ENCODE peak calls at places on chromosomes 1 and 21, in nine cellular contexts. One of them, this sample, is unnamed.

GRCh38 chr21:42941696-42942085 is 16.3 kb upstream of the ERVH48-1 start:
- DNase-seq in naive thymus-derived CD4-positive, alpha-beta T cell: no peak
- DNase-seq in foreskin fibroblast: no peak
- DNase-seq in cardiac fibroblast: no peak
- DNase-seq in stomach: no peak
- DNase-seq in naive B cell: no peak
- DNase-seq in hippocampal formation: no peak
- DNase-seq in stimulated activated effector memory CD8-positive, alpha-beta T cell treated with anti-CD3 and anti-CD28 coated beads, Interleukin-12 subunit alpha, Interleukin-12 subunit beta, amount 100 ng/mL, for 72 hours: no peak
- DNase-seq in M059J: no peak
- DNase-seq in this sample: no peak

GRCh38 chr1:86200901-86201300 is 44.3 kb upstream of the COL24A1 start:
- DNase-seq in M059J: peak
- DNase-seq in hippocampal formation: no peak
- DNase-seq in foreskin fibroblast: no peak
- DNase-seq in stimulated activated effector memory CD8-positive, alpha-beta T cell treated with anti-CD3 and anti-CD28 coated beads, Interleukin-12 subunit alpha, Interleukin-12 subunit beta, amount 100 ng/mL, for 72 hours: no peak
- DNase-seq in naive thymus-derived CD4-positive, alpha-beta T cell: no peak
- DNase-seq in naive B cell: no peak
- DNase-seq in stomach: no peak
- DNase-seq in cardiac fibroblast: no peak
- DNase-seq in this sample: no peak

GRCh38 chr1:233905416-233906051 is 1.1 kb downstream of the SLC35F3 start:
- DNase-seq in foreskin fibroblast: no peak
- DNase-seq in naive B cell: no peak
- DNase-seq in stomach: no peak
- DNase-seq in stimulated activated effector memory CD8-positive, alpha-beta T cell treated with anti-CD3 and anti-CD28 coated beads, Interleukin-12 subunit alpha, Interleukin-12 subunit beta, amount 100 ng/mL, for 72 hours: no peak
- DNase-seq in M059J: no peak
- DNase-seq in hippocampal formation: no peak
- DNase-seq in cardiac fibroblast: no peak
- DNase-seq in naive thymus-derived CD4-positive, alpha-beta T cell: no peak
- DNase-seq in this sample: no peak

GRCh38 chr1:238581332-238581731 is 690.6 kb upstream of the ZP4 start:
- DNase-seq in hippocampal formation: no peak
- DNase-seq in foreskin fibroblast: no peak
- DNase-seq in cardiac fibroblast: no peak
- DNase-seq in naive B cell: no peak
- DNase-seq in stomach: no peak
- DNase-seq in M059J: peak
- DNase-seq in stimulated activated effector memory CD8-positive, alpha-beta T cell treated with anti-CD3 and anti-CD28 coated beads, Interleukin-12 subunit alpha, Interleukin-12 subunit beta, amount 100 ng/mL, for 72 hours: no peak
- DNase-seq in naive thymus-derived CD4-positive, alpha-beta T cell: no peak
- DNase-seq in this sample: no peak

GRCh38 chr1:30763654-30764248 is 6.2 kb upstream of the LAPTM5 start:
- DNase-seq in naive thymus-derived CD4-positive, alpha-beta T cell: no peak
- DNase-seq in M059J: peak
- DNase-seq in naive B cell: no peak
- DNase-seq in hippocampal formation: peak
- DNase-seq in stimulated activated effector memory CD8-positive, alpha-beta T cell treated with anti-CD3 and anti-CD28 coated beads, Interleukin-12 subunit alpha, Interleukin-12 subunit beta, amount 100 ng/mL, for 72 hours: no peak
- DNase-seq in stomach: no peak
- DNase-seq in cardiac fibroblast: peak
- DNase-seq in foreskin fibroblast: peak
- DNase-seq in this sample: peak

GRCh38 chr1:4467241-4467640 is 187.2 kb upstream of the AJAP1 start:
- DNase-seq in stomach: no peak
- DNase-seq in stimulated activated effector memory CD8-positive, alpha-beta T cell treated with anti-CD3 and anti-CD28 coated beads, Interleukin-12 subunit alpha, Interleukin-12 subunit beta, amount 100 ng/mL, for 72 hours: no peak
- DNase-seq in cardiac fibroblast: no peak
- DNase-seq in naive thymus-derived CD4-positive, alpha-beta T cell: no peak
- DNase-seq in M059J: no peak
- DNase-seq in foreskin fibroblast: no peak
- DNase-seq in hippocampal formation: no peak
- DNase-seq in naive B cell: no peak
- DNase-seq in this sample: no peak

GRCh38 chr1:157399343-157399983 is 152.9 kb downstream of the FCRL5 start:
- DNase-seq in foreskin fibroblast: no peak
- DNase-seq in hippocampal formation: no peak
- DNase-seq in naive B cell: no peak
- DNase-seq in cardiac fibroblast: no peak
- DNase-seq in stomach: no peak
- DNase-seq in stimulated activated effector memory CD8-positive, alpha-beta T cell treated with anti-CD3 and anti-CD28 coated beads, Interleukin-12 subunit alpha, Interleukin-12 subunit beta, amount 100 ng/mL, for 72 hours: peak
- DNase-seq in M059J: no peak
- DNase-seq in naive thymus-derived CD4-positive, alpha-beta T cell: no peak
- DNase-seq in this sample: no peak

GRCh38 chr1:85998105-85998504 is 158.5 kb downstream of the COL24A1 start:
- DNase-seq in hippocampal formation: no peak
- DNase-seq in naive B cell: no peak
- DNase-seq in naive thymus-derived CD4-positive, alpha-beta T cell: no peak
- DNase-seq in stomach: no peak
- DNase-seq in M059J: no peak
- DNase-seq in cardiac fibroblast: peak
- DNase-seq in foreskin fibroblast: no peak
- DNase-seq in stimulated activated effector memory CD8-positive, alpha-beta T cell treated with anti-CD3 and anti-CD28 coated beads, Interleukin-12 subunit alpha, Interleukin-12 subunit beta, amount 100 ng/mL, for 72 hours: no peak
- DNase-seq in this sample: no peak

GRCh38 chr1:154427173-154428139 is 22.3 kb downstream of the IL6R start:
- DNase-seq in cardiac fibroblast: peak
- DNase-seq in naive B cell: no peak
- DNase-seq in stomach: peak
- DNase-seq in foreskin fibroblast: no peak
- DNase-seq in stimulated activated effector memory CD8-positive, alpha-beta T cell treated with anti-CD3 and anti-CD28 coated beads, Interleukin-12 subunit alpha, Interleukin-12 subunit beta, amount 100 ng/mL, for 72 hours: no peak
- DNase-seq in naive thymus-derived CD4-positive, alpha-beta T cell: no peak
- DNase-seq in hippocampal formation: no peak
- DNase-seq in M059J: peak
- DNase-seq in this sample: peak

GRCh38 chr1:21855257-21856096 is 43.4 kb downstream of the LDLRAD2 start:
- DNase-seq in naive thymus-derived CD4-positive, alpha-beta T cell: no peak
- DNase-seq in foreskin fibroblast: no peak
- DNase-seq in stomach: no peak
- DNase-seq in naive B cell: no peak
- DNase-seq in stimulated activated effector memory CD8-positive, alpha-beta T cell treated with anti-CD3 and anti-CD28 coated beads, Interleukin-12 subunit alpha, Interleukin-12 subunit beta, amount 100 ng/mL, for 72 hours: no peak
- DNase-seq in hippocampal formation: no peak
- DNase-seq in cardiac fibroblast: no peak
- DNase-seq in M059J: peak
- DNase-seq in this sample: no peak

GRCh38 chr1:230977781-230978490 is 725 bp downstream of the TTC13 start:
- DNase-seq in naive B cell: peak
- DNase-seq in stimulated activated effector memory CD8-positive, alpha-beta T cell treated with anti-CD3 and anti-CD28 coated beads, Interleukin-12 subunit alpha, Interleukin-12 subunit beta, amount 100 ng/mL, for 72 hours: peak
- DNase-seq in naive thymus-derived CD4-positive, alpha-beta T cell: no peak
- DNase-seq in hippocampal formation: peak
- DNase-seq in cardiac fibroblast: peak
- DNase-seq in stomach: peak
- DNase-seq in M059J: peak
- DNase-seq in foreskin fibroblast: no peak
- DNase-seq in this sample: peak

GRCh38 chr1:9279172-9279840 is 13.4 kb upstream of the SPSB1 start:
- DNase-seq in naive B cell: no peak
- DNase-seq in stomach: no peak
- DNase-seq in naive thymus-derived CD4-positive, alpha-beta T cell: no peak
- DNase-seq in foreskin fibroblast: no peak
- DNase-seq in stimulated activated effector memory CD8-positive, alpha-beta T cell treated with anti-CD3 and anti-CD28 coated beads, Interleukin-12 subunit alpha, Interleukin-12 subunit beta, amount 100 ng/mL, for 72 hours: no peak
- DNase-seq in hippocampal formation: no peak
- DNase-seq in M059J: no peak
- DNase-seq in cardiac fibroblast: no peak
- DNase-seq in this sample: peak

GRCh38 chr1:82932207-82932606 is 1066.7 kb downstream of the TTLL7 start:
- DNase-seq in stomach: no peak
- DNase-seq in naive thymus-derived CD4-positive, alpha-beta T cell: no peak
- DNase-seq in stimulated activated effector memory CD8-positive, alpha-beta T cell treated with anti-CD3 and anti-CD28 coated beads, Interleukin-12 subunit alpha, Interleukin-12 subunit beta, amount 100 ng/mL, for 72 hours: no peak
- DNase-seq in foreskin fibroblast: no peak
- DNase-seq in cardiac fibroblast: no peak
- DNase-seq in naive B cell: no peak
- DNase-seq in hippocampal formation: no peak
- DNase-seq in M059J: no peak
- DNase-seq in this sample: no peak

GRCh38 chr1:11341881-11342552 is 69.0 kb downstream of the UBIAD1 start:
- DNase-seq in naive B cell: no peak
- DNase-seq in foreskin fibroblast: no peak
- DNase-seq in cardiac fibroblast: no peak
- DNase-seq in hippocampal formation: no peak
- DNase-seq in naive thymus-derived CD4-positive, alpha-beta T cell: no peak
- DNase-seq in M059J: no peak
- DNase-seq in stimulated activated effector memory CD8-positive, alpha-beta T cell treated with anti-CD3 and anti-CD28 coated beads, Interleukin-12 subunit alpha, Interleukin-12 subunit beta, amount 100 ng/mL, for 72 hours: no peak
- DNase-seq in stomach: no peak
- DNase-seq in this sample: no peak

GRCh38 chr1:175620380-175620779 is 123.0 kb downstream of the TNR start:
- DNase-seq in cardiac fibroblast: no peak
- DNase-seq in stomach: no peak
- DNase-seq in M059J: no peak
- DNase-seq in naive thymus-derived CD4-positive, alpha-beta T cell: no peak
- DNase-seq in naive B cell: no peak
- DNase-seq in foreskin fibroblast: no peak
- DNase-seq in stimulated activated effector memory CD8-positive, alpha-beta T cell treated with anti-CD3 and anti-CD28 coated beads, Interleukin-12 subunit alpha, Interleukin-12 subunit beta, amount 100 ng/mL, for 72 hours: no peak
- DNase-seq in hippocampal formation: no peak
- DNase-seq in this sample: no peak

GRCh38 chr1:85894651-85895050 is 186.4 kb upstream of the ZNHIT6 start:
- DNase-seq in hippocampal formation: no peak
- DNase-seq in stimulated activated effector memory CD8-positive, alpha-beta T cell treated with anti-CD3 and anti-CD28 coated beads, Interleukin-12 subunit alpha, Interleukin-12 subunit beta, amount 100 ng/mL, for 72 hours: no peak
- DNase-seq in cardiac fibroblast: peak
- DNase-seq in naive thymus-derived CD4-positive, alpha-beta T cell: no peak
- DNase-seq in M059J: peak
- DNase-seq in stomach: no peak
- DNase-seq in foreskin fibroblast: peak
- DNase-seq in naive B cell: no peak
- DNase-seq in this sample: no peak

GRCh38 chr1:199173356-199173755 is 534.5 kb downstream of the PTPRC start:
- DNase-seq in M059J: peak
- DNase-seq in foreskin fibroblast: no peak
- DNase-seq in hippocampal formation: no peak
- DNase-seq in stimulated activated effector memory CD8-positive, alpha-beta T cell treated with anti-CD3 and anti-CD28 coated beads, Interleukin-12 subunit alpha, Interleukin-12 subunit beta, amount 100 ng/mL, for 72 hours: no peak
- DNase-seq in naive B cell: peak
- DNase-seq in stomach: no peak
- DNase-seq in naive thymus-derived CD4-positive, alpha-beta T cell: peak
- DNase-seq in cardiac fibroblast: no peak
- DNase-seq in this sample: no peak

GRCh38 chr1:20184997-20185833 is 681 bp upstream of the UBXN10 start:
- DNase-seq in foreskin fibroblast: no peak
- DNase-seq in cardiac fibroblast: no peak
- DNase-seq in naive B cell: no peak
- DNase-seq in stomach: no peak
- DNase-seq in hippocampal formation: no peak
- DNase-seq in naive thymus-derived CD4-positive, alpha-beta T cell: peak
- DNase-seq in stimulated activated effector memory CD8-positive, alpha-beta T cell treated with anti-CD3 and anti-CD28 coated beads, Interleukin-12 subunit alpha, Interleukin-12 subunit beta, amount 100 ng/mL, for 72 hours: peak
- DNase-seq in M059J: no peak
- DNase-seq in this sample: no peak

GRCh38 chr1:28796321-28797213 is 15.4 kb upstream of the OPRD1 start:
- DNase-seq in M059J: no peak
- DNase-seq in naive B cell: no peak
- DNase-seq in cardiac fibroblast: peak
- DNase-seq in foreskin fibroblast: no peak
- DNase-seq in stomach: no peak
- DNase-seq in stimulated activated effector memory CD8-positive, alpha-beta T cell treated with anti-CD3 and anti-CD28 coated beads, Interleukin-12 subunit alpha, Interleukin-12 subunit beta, amount 100 ng/mL, for 72 hours: no peak
- DNase-seq in hippocampal formation: no peak
- DNase-seq in naive thymus-derived CD4-positive, alpha-beta T cell: no peak
- DNase-seq in this sample: no peak

GRCh38 chr1:15723631-15724246 is 12.3 kb upstream of the SLC25A34 start:
- DNase-seq in cardiac fibroblast: no peak
- DNase-seq in naive B cell: no peak
- DNase-seq in naive thymus-derived CD4-positive, alpha-beta T cell: no peak
- DNase-seq in foreskin fibroblast: no peak
- DNase-seq in stomach: no peak
- DNase-seq in stimulated activated effector memory CD8-positive, alpha-beta T cell treated with anti-CD3 and anti-CD28 coated beads, Interleukin-12 subunit alpha, Interleukin-12 subunit beta, amount 100 ng/mL, for 72 hours: no peak
- DNase-seq in M059J: no peak
- DNase-seq in hippocampal formation: no peak
- DNase-seq in this sample: no peak

GRCh38 chr1:71587961-71588360 is 507.1 kb upstream of the ZRANB2 start:
- DNase-seq in foreskin fibroblast: peak
- DNase-seq in stomach: no peak
- DNase-seq in naive B cell: no peak
- DNase-seq in naive thymus-derived CD4-positive, alpha-beta T cell: no peak
- DNase-seq in M059J: no peak
- DNase-seq in hippocampal formation: no peak
- DNase-seq in stimulated activated effector memory CD8-positive, alpha-beta T cell treated with anti-CD3 and anti-CD28 coated beads, Interleukin-12 subunit alpha, Interleukin-12 subunit beta, amount 100 ng/mL, for 72 hours: no peak
- DNase-seq in cardiac fibroblast: peak
- DNase-seq in this sample: no peak

GRCh38 chr1:113912594-113913311 is 7.6 kb downstream of the DCLRE1B start:
- DNase-seq in naive B cell: no peak
- DNase-seq in naive thymus-derived CD4-positive, alpha-beta T cell: no peak
- DNase-seq in stomach: no peak
- DNase-seq in hippocampal formation: no peak
- DNase-seq in foreskin fibroblast: peak
- DNase-seq in cardiac fibroblast: peak
- DNase-seq in stimulated activated effector memory CD8-positive, alpha-beta T cell treated with anti-CD3 and anti-CD28 coated beads, Interleukin-12 subunit alpha, Interleukin-12 subunit beta, amount 100 ng/mL, for 72 hours: no peak
- DNase-seq in M059J: peak
- DNase-seq in this sample: no peak

GRCh38 chr21:46322351-46323226 is 1.1 kb downstream of the C21orf58 start:
- DNase-seq in stomach: no peak
- DNase-seq in naive thymus-derived CD4-positive, alpha-beta T cell: no peak
- DNase-seq in foreskin fibroblast: peak
- DNase-seq in hippocampal formation: no peak
- DNase-seq in stimulated activated effector memory CD8-positive, alpha-beta T cell treated with anti-CD3 and anti-CD28 coated beads, Interleukin-12 subunit alpha, Interleukin-12 subunit beta, amount 100 ng/mL, for 72 hours: peak
- DNase-seq in M059J: peak
- DNase-seq in naive B cell: no peak
- DNase-seq in cardiac fibroblast: peak
- DNase-seq in this sample: peak

GRCh38 chr1:65512967-65513777 is 92.7 kb downstream of the LEPR start:
- DNase-seq in M059J: peak
- DNase-seq in hippocampal formation: no peak
- DNase-seq in stimulated activated effector memory CD8-positive, alpha-beta T cell treated with anti-CD3 and anti-CD28 coated beads, Interleukin-12 subunit alpha, Interleukin-12 subunit beta, amount 100 ng/mL, for 72 hours: no peak
- DNase-seq in naive thymus-derived CD4-positive, alpha-beta T cell: no peak
- DNase-seq in foreskin fibroblast: no peak
- DNase-seq in naive B cell: no peak
- DNase-seq in cardiac fibroblast: no peak
- DNase-seq in stomach: no peak
- DNase-seq in this sample: no peak

GRCh38 chr1:215076312-215076711 is 6.2 kb upstream of the KCNK2 start:
- DNase-seq in M059J: peak
- DNase-seq in stomach: no peak
- DNase-seq in cardiac fibroblast: peak
- DNase-seq in stimulated activated effector memory CD8-positive, alpha-beta T cell treated with anti-CD3 and anti-CD28 coated beads, Interleukin-12 subunit alpha, Interleukin-12 subunit beta, amount 100 ng/mL, for 72 hours: no peak
- DNase-seq in naive B cell: no peak
- DNase-seq in hippocampal formation: no peak
- DNase-seq in naive thymus-derived CD4-positive, alpha-beta T cell: no peak
- DNase-seq in foreskin fibroblast: peak
- DNase-seq in this sample: no peak

GRCh38 chr1:119621714-119622113 is 26.4 kb downstream of the ZNF697 start:
- DNase-seq in stomach: no peak
- DNase-seq in naive B cell: no peak
- DNase-seq in stimulated activated effector memory CD8-positive, alpha-beta T cell treated with anti-CD3 and anti-CD28 coated beads, Interleukin-12 subunit alpha, Interleukin-12 subunit beta, amount 100 ng/mL, for 72 hours: no peak
- DNase-seq in hippocampal formation: no peak
- DNase-seq in naive thymus-derived CD4-positive, alpha-beta T cell: no peak
- DNase-seq in cardiac fibroblast: no peak
- DNase-seq in M059J: no peak
- DNase-seq in foreskin fibroblast: no peak
- DNase-seq in this sample: peak